ENCODE peak calls at places on chromosome 13, in seven cellular contexts. Q, A, K, X, I, U and E are unnamed samples. For H3K9me3, the result is how much of the 10 kb centered on the place peaks cover.

GRCh38 chr13:114234645-114235421 is at the start of gene CDC16:
- DNase-seq in I (peak), A (peak), K (peak), U (peak), Q (peak), X (peak), E (peak)

GRCh38 chr13:39876258-39876657 is 220.8 kb downstream of the COG6 start:
- DNase-seq in X (peak), U (no peak), A (no peak), K (no peak), I (no peak), Q (no peak), E (no peak)

GRCh38 chr13:75486146-75486545 is 4.2 kb upstream of the TBC1D4 start:
- DNase-seq in U (no peak), X (no peak), I (no peak), K (no peak), Q (no peak), A (peak), E (no peak)

GRCh38 chr13:112781287-112781686 is 91.4 kb downstream of the ATP11A start:
- DNase-seq in U (no peak), X (no peak), K (no peak), A (no peak), Q (no peak), I (no peak), E (no peak)

GRCh38 chr13:50914848-50915247 is 5.3 kb downstream of the RNASEH2B start:
- DNase-seq in A (no peak), Q (no peak), I (no peak), U (no peak), K (no peak), X (peak), E (no peak)

GRCh38 chr13:43300817-43301216 is 277.4 kb downstream of the DNAJC15 start:
- DNase-seq in I (no peak), Q (no peak), K (no peak), U (no peak), X (peak), A (no peak), E (no peak)

GRCh38 chr13:32881074-32881791 is 135.0 kb upstream of the KL start:
- DNase-seq in A (no peak), X (peak), I (no peak), Q (no peak), U (no peak), K (no peak), E (no peak)

GRCh38 chr13:33363328-33363727 is 77.8 kb upstream of the STARD13 start:
- DNase-seq in K (no peak), I (no peak), X (no peak), A (no peak), Q (no peak), U (no peak), E (no peak)

GRCh38 chr13:63838366-63839110 is 2422.9 kb upstream of the PCDH20 start:
- DNase-seq in U (no peak), Q (no peak), K (no peak), I (no peak), A (no peak), X (no peak), E (no peak)

GRCh38 chr13:76917096-76917495 is 30.9 kb upstream of the KCTD12 start:
- DNase-seq in X (peak), I (no peak), K (no peak), A (no peak), U (no peak), Q (no peak), E (no peak)

GRCh38 chr13:110070511-110071120 is 236.3 kb downstream of the COL4A1 start:
- DNase-seq in K (no peak), I (no peak), U (no peak), X (peak), Q (no peak), A (no peak), E (no peak)

GRCh38 chr13:114257014-114257413 is 22.3 kb downstream of the CDC16 start:
- DNase-seq in U (no peak), K (no peak), Q (no peak), A (peak), X (no peak), I (no peak), E (no peak)

GRCh38 chr13:32419862-32420261 is 8.1 kb downstream of the N4BP2L1 start:
- DNase-seq in X (no peak), A (no peak), I (no peak), U (no peak), K (no peak), Q (no peak), E (no peak)

GRCh38 chr13:39263531-39263930 is 225.3 kb downstream of the NHLRC3 start:
- DNase-seq in K (no peak), I (no peak), U (no peak), Q (no peak), X (no peak), A (no peak), E (no peak)

GRCh38 chr13:84446972-84447700 is 564.9 kb upstream of the SLITRK1 start:
- DNase-seq in K (no peak), I (no peak), U (no peak), X (no peak), Q (no peak), A (no peak), E (no peak)

GRCh38 chr13:78593652-78594494 is 9.5 kb downstream of the POU4F1 start:
- DNase-seq in I (no peak), Q (no peak), K (no peak), U (no peak), X (no peak), A (peak), E (no peak)

GRCh38 chr13:109243311-109243951 is 543.0 kb downstream of the IRS2 start:
- DNase-seq in A (no peak), I (no peak), Q (no peak), K (no peak), X (peak), U (peak), E (no peak)

GRCh38 chr13:48731957-48732569 is 78.3 kb downstream of the CYSLTR2 start:
- DNase-seq in K (peak), Q (peak), X (no peak), I (no peak), U (no peak), A (peak), E (peak)

GRCh38 chr13:93244918-93245280 is 18.3 kb downstream of the GPC6 start:
- DNase-seq in X (peak), I (no peak), A (no peak), K (no peak), U (no peak), Q (no peak), E (no peak)

GRCh38 chr13:111877906-111878305 is 189.0 kb upstream of the SOX1 start:
- DNase-seq in K (no peak), A (no peak), U (no peak), I (no peak), X (no peak), Q (no peak), E (no peak)

GRCh38 chr13:33794576-33794975 is 23.4 kb upstream of the RFC3 start:
- DNase-seq in A (no peak), I (no peak), K (no peak), X (no peak), U (no peak), Q (no peak), E (no peak)

GRCh38 chr13:98664047-98664446 is 87.1 kb upstream of the STK24 start:
- DNase-seq in I (no peak), K (no peak), A (no peak), X (peak), U (no peak), Q (no peak), E (no peak)

GRCh38 chr13:50322006-50322405 is 306.8 kb downstream of the KCNRG start:
- DNase-seq in I (no peak), U (no peak), Q (no peak), A (no peak), K (no peak), X (no peak), E (no peak)

GRCh38 chr13:111202745-111203144 is 87.6 kb downstream of the ARHGEF7 start:
- DNase-seq in U (peak), I (no peak), K (no peak), X (peak), A (no peak), Q (no peak), E (no peak)

GRCh38 chr13:71339010-71339409 is 528.0 kb downstream of the DACH1 start:
- DNase-seq in K (no peak), I (no peak), A (no peak), U (no peak), Q (no peak), X (no peak), E (no peak)

GRCh38 chr13:76637651-76638111 is 248.5 kb downstream of the KCTD12 start:
- DNase-seq in U (no peak), K (no peak), I (no peak), Q (no peak), X (peak), A (no peak), E (no peak)

GRCh38 chr13:28601581-28601980 is 57.3 kb upstream of the POMP start:
- DNase-seq in Q (no peak), X (no peak), K (no peak), U (no peak), A (no peak), I (no peak), E (no peak)

GRCh38 chr13:78137404-78138142 is 218.9 kb upstream of the EDNRB start:
- DNase-seq in A (peak), X (peak), U (no peak), I (no peak), K (no peak), Q (no peak), E (no peak)

GRCh38 chr13:113090415-113090770 is 15.2 kb upstream of the F7 start:
- DNase-seq in A (peak), U (no peak), I (no peak), X (no peak), K (no peak), Q (no peak), E (no peak)

GRCh38 chr13:81425286-81425685 is 1084.4 kb upstream of the SPRY2 start:
- DNase-seq in A (no peak), K (no peak), U (no peak), Q (no peak), X (no peak), I (no peak), E (no peak)

GRCh38 chr13:30142502-30143211 is 164.7 kb downstream of the KATNAL1 start:
- DNase-seq in I (no peak), U (no peak), Q (peak), A (peak), X (peak), K (no peak), E (no peak)

GRCh38 chr13:71359641-71360040 is 507.4 kb downstream of the DACH1 start:
- DNase-seq in A (no peak), Q (no peak), I (no peak), X (no peak), K (no peak), U (no peak), E (no peak)

GRCh38 chr13:114063545-114064515 is 68.6 kb downstream of the RASA3 start:
- DNase-seq in Q (no peak), A (no peak), I (peak), U (peak), K (peak), X (peak), E (no peak)

GRCh38 chr13:78382481-78382880 is 220.9 kb downstream of the POU4F1 start:
- DNase-seq in K (no peak), A (no peak), X (no peak), Q (no peak), I (no peak), U (peak), E (no peak)

GRCh38 chr13:73970413-73971055 is 163.7 kb downstream of the KLF12 start:
- DNase-seq in Q (no peak), X (no peak), K (no peak), U (no peak), A (no peak), I (no peak), E (no peak)

GRCh38 chr13:19053561-19053960 is 128.1 kb downstream of the TUBA3C start:
- DNase-seq in X (no peak), K (no peak), A (no peak), I (no peak), U (no peak), Q (no peak), E (no peak)
- H3K9me3 ChIP-seq in X (half or more), K (under half), A (half or more), I (under half), U (under half), Q (under half), E (under half)

DNA sequence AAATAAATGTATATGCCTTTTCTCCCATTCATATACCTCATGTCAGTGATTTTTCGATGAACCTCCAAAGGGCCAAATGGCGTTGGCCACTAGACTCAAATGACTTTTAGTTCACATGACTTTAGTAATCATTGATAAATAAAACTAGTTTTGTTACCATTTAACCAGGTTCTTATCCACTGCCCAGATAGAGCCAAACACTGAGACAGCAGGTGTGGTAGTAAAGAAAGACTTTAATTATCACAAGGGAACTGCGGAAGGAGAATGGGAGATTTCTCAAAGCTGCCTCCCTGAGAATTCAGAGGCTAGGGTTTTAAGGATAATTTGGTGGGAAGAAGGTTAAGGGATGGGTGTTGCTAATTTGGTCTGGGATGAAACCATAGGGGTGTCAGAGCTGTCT is 19.4 kb upstream of the KBTBD6 start:
- DNase-seq in Q (no peak), I (no peak), K (no peak), A (no peak), U (no peak), X (no peak), E (no peak)
- H3K9me3 ChIP-seq in Q (half or more), I (under half), K (under half), A (under half), U (half or more), X (under half), E (under half)

DNA sequence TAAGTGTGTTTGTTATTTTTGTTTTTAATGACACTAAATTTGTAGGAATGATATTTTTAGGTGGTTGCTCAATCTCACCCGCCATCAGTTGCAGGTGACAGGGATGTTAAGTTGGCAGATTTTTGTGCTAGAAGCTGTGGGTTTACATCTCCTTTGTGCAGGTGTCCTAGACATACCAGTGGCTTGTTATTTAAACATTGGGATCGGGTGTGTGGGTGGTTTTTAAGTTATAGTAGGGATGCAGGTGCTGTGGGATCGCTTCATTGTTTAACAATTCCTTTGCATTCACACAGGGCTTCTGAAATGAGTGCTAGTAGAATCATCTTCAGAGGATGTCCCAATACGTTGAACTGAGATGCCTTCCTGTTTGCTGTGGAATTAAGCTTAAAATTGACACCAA is 100.0 kb downstream of the SHISA2 start:
- DNase-seq in U (no peak), A (no peak), Q (no peak), X (no peak), I (no peak), K (no peak), E (no peak)
- H3K9me3 ChIP-seq in U (under half), A (under half), Q (under half), X (under half), I (under half), K (under half), E (under half)

GRCh38 chr13:90098580-90098979 is 1248.9 kb upstream of the MIR17HG start:
- DNase-seq in Q (no peak), K (no peak), I (no peak), A (no peak), U (no peak), X (no peak), E (no peak)

GRCh38 chr13:90105276-90105675 is 1242.2 kb upstream of the MIR17HG start:
- DNase-seq in Q (no peak), U (no peak), A (no peak), K (no peak), I (no peak), X (no peak), E (no peak)

GRCh38 chr13:90104764-90105163 is 1242.7 kb upstream of the MIR17HG start:
- DNase-seq in A (no peak), U (no peak), I (no peak), Q (no peak), X (no peak), K (no peak), E (no peak)

GRCh38 chr13:90103099-90103784 is 1244.2 kb upstream of the MIR17HG start:
- DNase-seq in Q (no peak), K (no peak), X (no peak), A (no peak), I (no peak), U (no peak), E (no peak)

GRCh38 chr13:90099847-90100246 is 1247.6 kb upstream of the MIR17HG start:
- DNase-seq in K (no peak), Q (no peak), A (no peak), X (no peak), U (no peak), I (no peak), E (no peak)
- H3K9me3 ChIP-seq in K (under half), Q (under half), A (under half), X (under half), U (under half), I (under half), E (under half)

DNA sequence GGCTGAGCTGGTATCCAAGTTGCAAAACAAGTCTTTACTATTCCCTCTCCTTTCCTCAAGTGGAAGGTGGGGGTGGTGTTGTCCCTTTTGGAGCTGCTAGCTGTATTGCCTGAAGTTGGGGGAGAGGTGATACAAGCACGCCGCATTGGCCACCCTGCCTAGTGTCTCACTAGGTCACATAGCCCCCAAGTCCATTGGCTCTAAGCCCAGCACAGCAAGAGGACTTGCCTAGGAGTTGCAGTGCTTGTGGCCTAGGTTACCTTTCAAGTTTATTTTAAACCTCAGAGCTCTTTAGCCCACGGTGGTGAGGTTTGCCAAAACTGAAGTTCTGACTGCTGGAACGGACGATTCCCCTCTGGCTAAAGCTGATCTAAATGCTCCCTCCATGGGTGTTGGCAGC is 5.3 kb upstream of the DNAJC3 start:
- DNase-seq in A (no peak), I (no peak), U (no peak), K (no peak), X (no peak), Q (no peak), E (no peak)
- H3K9me3 ChIP-seq in A (under half), I (under half), U (half or more), K (under half), X (under half), Q (under half), E (under half)

DNA sequence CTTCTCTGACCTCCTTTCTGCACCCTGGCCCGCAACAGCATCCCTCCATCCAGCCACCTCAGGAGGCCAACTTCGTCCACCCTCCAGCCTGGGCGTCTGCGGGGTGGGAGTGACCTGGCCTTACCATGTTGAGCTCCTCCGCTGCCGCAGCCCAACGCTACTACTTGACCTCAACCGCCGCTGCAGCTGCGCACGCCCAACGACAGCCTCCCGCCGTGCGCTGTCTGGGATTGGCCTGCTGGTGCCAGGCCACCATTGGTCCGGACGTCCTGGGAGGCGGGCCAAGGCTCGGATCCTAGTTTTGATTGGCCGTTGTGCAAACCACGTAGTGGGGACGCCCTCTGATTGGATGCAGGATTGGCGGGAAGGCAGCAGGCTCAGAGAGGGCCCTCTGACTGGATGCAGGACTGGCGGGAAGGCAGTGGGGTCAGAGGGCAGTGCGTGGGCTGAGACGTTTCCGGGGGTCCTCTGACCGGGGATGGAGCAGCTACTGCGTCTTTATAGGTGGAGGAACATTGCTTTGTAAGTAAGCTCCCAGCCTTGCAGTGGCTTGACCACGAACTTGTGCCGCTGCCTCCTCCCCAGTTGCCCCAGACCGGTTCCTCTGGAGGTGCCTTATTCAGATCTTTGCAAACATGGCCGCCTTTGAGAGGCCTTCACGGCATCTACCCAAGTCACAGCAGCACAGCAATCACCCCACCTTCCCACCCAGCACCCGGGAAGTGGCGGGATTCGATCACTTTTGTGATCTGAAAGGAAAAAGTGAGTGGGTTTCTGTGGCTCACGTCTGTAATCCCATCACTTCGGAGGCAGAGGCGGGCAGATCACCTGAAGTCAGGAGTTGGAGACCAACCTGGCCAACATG is at the start of gene TUBA3C:
- DNase-seq in U (no peak), K (peak), Q (no peak), A (no peak), X (no peak), I (no peak), E (no peak)
- H3K9me3 ChIP-seq in U (under half), K (under half), Q (under half), A (half or more), X (under half), I (under half), E (under half)

GRCh38 chr13:65555973-65556372 is 1674.2 kb downstream of the PCDH9 start:
- DNase-seq in A (no peak), X (no peak), U (no peak), I (no peak), Q (no peak), K (no peak), E (no peak)
- H3K9me3 ChIP-seq in A (under half), X (under half), U (under half), I (under half), Q (under half), K (under half), E (under half)

DNA sequence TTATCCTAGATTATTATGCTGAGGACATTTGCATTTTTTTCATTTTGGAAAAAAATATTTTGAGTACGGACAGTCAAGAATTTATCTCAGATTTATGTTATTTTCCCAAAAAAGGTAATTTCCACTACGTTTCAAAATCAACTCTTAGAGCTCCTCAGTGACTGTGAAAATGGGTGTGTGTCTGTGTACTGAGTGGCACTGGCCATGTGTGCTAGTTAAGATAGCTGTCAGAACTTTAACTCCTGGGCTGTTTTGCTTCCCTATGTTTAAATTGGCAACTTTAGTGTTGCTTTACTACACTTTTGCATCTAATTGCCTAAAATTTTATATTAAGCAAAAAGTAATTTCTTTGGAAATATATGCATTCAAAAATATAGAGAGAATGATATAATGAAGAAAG is 927.3 kb downstream of the EFNB2 start:
- DNase-seq in K (no peak), I (no peak), Q (no peak), A (no peak), X (no peak), U (no peak), E (no peak)
- H3K9me3 ChIP-seq in K (under half), I (under half), Q (under half), A (under half), X (under half), U (under half), E (under half)

GRCh38 chr13:95553271-95553588 is 710 bp downstream of the CLDN10 start:
- DNase-seq in Q (no peak), I (no peak), K (no peak), A (no peak), X (no peak), U (no peak), E (no peak)

GRCh38 chr13:95546919-95547318 is 5.6 kb upstream of the CLDN10 start:
- DNase-seq in A (peak), K (no peak), I (no peak), U (no peak), X (no peak), Q (no peak), E (no peak)

GRCh38 chr13:95552208-95552538 is 347 bp upstream of the CLDN10 start:
- DNase-seq in U (no peak), I (no peak), A (no peak), Q (no peak), K (no peak), X (no peak), E (no peak)

GRCh38 chr13:95552539-95553270 is at the start of gene CLDN10:
- DNase-seq in U (no peak), Q (no peak), K (no peak), X (no peak), I (no peak), A (peak), E (no peak)

GRCh38 chr13:95547531-95548167 is 4.9 kb upstream of the CLDN10 start:
- DNase-seq in U (no peak), Q (no peak), X (no peak), A (no peak), I (no peak), K (no peak), E (no peak)
- H3K9me3 ChIP-seq in U (under half), Q (under half), X (under half), A (under half), I (under half), K (under half), E (under half)